ENCODE peak calls at places on chromosome 1, in nine cellular contexts. Q is fibroblast of lung, H is upper lobe of right lung, U is bronchial epithelial cell, Y is progenitor cell of endocrine pancreas, N is cardiac fibroblast, P is AG04450, F is endothelial cell, V is pancreas. A is an unnamed sample.

GRCh38 chr1:229410692-229411433 is 23.0 kb downstream of the ACTA1 start:
- DNase-seq in P (no peak), V (peak), U (peak), Q (peak), Y (no peak), F (no peak), N (peak), H (no peak), A (no peak)

GRCh38 chr1:116737855-116738318 is 16.3 kb upstream of the CD2 start:
- DNase-seq in Q (no peak), U (no peak), Y (no peak), F (no peak), P (no peak), H (no peak), N (no peak), V (no peak), A (no peak)

GRCh38 chr1:193104496-193104905 is 713 bp downstream of the GLRX2 start:
- DNase-seq in Q (peak), N (no peak), H (peak), Y (no peak), F (peak), U (peak), V (peak), P (no peak), A (peak)

GRCh38 chr1:38115682-38116187 is 69.1 kb upstream of the POU3F1 start:
- DNase-seq in H (no peak), N (no peak), U (no peak), Y (no peak), F (no peak), V (no peak), P (no peak), Q (no peak), A (no peak)

GRCh38 chr1:71307451-71307850 is 226.6 kb upstream of the ZRANB2 start:
- DNase-seq in Q (peak), U (peak), H (no peak), F (no peak), V (no peak), P (peak), Y (no peak), N (peak), A (no peak)

GRCh38 chr1:28194326-28195035 is 18.0 kb upstream of the PTAFR start:
- DNase-seq in Q (no peak), V (no peak), P (no peak), Y (no peak), H (no peak), U (no peak), N (no peak), F (no peak), A (no peak)

GRCh38 chr1:184648856-184649201 is 105.8 kb downstream of the EDEM3 start:
- DNase-seq in Q (no peak), F (no peak), V (no peak), Y (no peak), U (no peak), N (no peak), H (no peak), P (no peak), A (peak)

GRCh38 chr1:28260803-28261174 is 1.5 kb downstream of the SESN2 start:
- DNase-seq in Q (no peak), V (no peak), U (no peak), P (no peak), Y (no peak), H (no peak), N (peak), F (no peak), A (no peak)

GRCh38 chr1:89935235-89935634 is 59.7 kb upstream of the ZNF326 start:
- DNase-seq in N (no peak), H (no peak), V (no peak), Y (no peak), U (no peak), P (no peak), F (no peak), Q (no peak), A (no peak)

GRCh38 chr1:94773296-94773809 is 46.8 kb upstream of the SLC44A3 start:
- DNase-seq in F (no peak), H (no peak), Y (no peak), V (no peak), N (peak), Q (no peak), U (peak), P (no peak), A (no peak)

GRCh38 chr1:1402081-1402900 is 3.2 kb upstream of the CCNL2 start:
- DNase-seq in N (peak), U (peak), F (peak), H (no peak), V (peak), P (peak), Y (no peak), Q (peak), A (no peak)

GRCh38 chr1:175493321-175493998 is 249.9 kb downstream of the TNR start:
- DNase-seq in V (no peak), F (no peak), H (no peak), U (no peak), N (no peak), Q (no peak), Y (no peak), P (no peak), A (no peak)

DNA sequence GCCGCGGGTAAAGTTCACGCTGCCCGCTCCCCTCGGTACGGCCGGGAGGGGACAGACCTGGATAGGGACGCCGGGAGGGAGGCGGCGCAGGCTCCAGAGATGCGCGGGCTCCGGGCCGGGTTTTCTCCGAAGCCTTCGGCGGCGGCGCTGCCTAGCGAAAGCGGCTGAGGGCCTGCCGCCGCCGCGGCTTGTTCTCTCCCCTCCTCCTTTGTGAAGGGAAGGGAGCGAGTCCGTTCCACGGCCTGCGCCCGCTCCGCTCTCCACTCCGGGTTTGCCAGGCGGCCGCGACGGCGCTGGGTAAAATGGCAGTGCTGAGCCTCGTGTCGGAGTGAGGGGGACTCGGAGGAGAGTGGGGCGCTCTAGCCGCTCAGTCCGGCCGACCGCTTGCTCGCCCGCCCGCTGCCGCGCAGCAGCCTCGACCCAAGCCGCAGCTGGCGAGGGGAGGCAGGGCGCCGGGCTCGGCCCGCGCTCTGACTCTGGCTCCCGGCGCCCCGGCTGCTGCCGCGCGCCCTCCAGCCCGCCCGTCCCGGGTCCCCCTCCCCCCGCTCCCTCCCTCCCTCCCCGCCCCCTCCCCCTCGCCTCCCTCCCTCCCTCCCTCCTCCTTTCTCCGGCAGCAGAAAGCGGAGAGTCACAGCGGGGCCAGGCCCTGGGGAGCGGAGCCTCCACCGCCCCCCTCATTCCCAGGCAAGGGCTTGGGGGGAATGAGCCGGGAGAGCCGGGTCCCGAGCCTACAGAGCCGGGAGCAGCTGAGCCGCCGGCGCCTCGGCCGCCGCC is at the start of gene ARID1A:
- DNase-seq in Q (peak), V (peak), Y (peak), H (peak), P (peak), F (peak), N (peak), U (peak), A (peak)
- TF ChIP-seq CTCF in Q (no peak), V (no peak), Y (no peak), H (peak), P (peak), F (no peak), N (no peak), U (peak), A (peak)

GRCh38 chr1:230763927-230764591 is 16.9 kb downstream of the CAPN9 start:
- DNase-seq in H (no peak), V (no peak), P (no peak), Q (no peak), F (no peak), Y (no peak), N (no peak), U (no peak), A (no peak)

GRCh38 chr1:230761443-230762167 is 14.4 kb downstream of the CAPN9 start:
- DNase-seq in V (no peak), U (no peak), P (no peak), H (no peak), F (no peak), Y (no peak), Q (no peak), N (no peak), A (no peak)

GRCh38 chr1:230757856-230758704 is 10.9 kb downstream of the CAPN9 start:
- DNase-seq in N (no peak), V (no peak), U (no peak), F (no peak), H (no peak), Y (no peak), Q (no peak), P (no peak), A (no peak)

GRCh38 chr1:230758705-230759354 is 11.6 kb downstream of the CAPN9 start:
- DNase-seq in Q (no peak), U (no peak), F (no peak), Y (no peak), N (no peak), V (no peak), P (no peak), H (no peak), A (no peak)

DNA sequence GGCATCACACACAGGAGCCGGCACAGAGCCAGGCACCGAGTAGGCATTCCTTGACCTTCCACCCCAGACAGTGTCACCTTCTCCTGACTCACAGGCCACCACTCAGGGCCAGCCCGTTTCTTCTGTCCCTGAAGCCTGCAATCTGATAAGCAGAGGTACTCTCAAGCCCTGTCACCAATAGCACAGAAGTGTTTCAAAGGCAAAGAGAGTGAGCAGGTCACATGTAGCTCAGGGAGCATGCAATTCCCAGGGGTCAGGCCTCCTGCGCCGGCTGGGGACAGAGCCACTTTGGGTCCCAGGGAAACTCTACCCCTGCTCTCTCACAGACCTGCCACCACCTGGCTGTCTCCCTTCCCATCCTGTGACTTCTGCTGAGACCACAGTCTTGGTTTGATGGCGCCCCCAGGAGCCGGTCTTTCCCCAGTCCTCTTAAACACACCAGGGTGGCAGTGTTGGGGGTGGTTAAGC is 13.2 kb downstream of the CAPN9 start:
- DNase-seq in V (no peak), Q (no peak), F (no peak), P (no peak), N (no peak), Y (no peak), U (no peak), H (no peak), A (no peak)
- TF ChIP-seq CTCF in V (no peak), Q (no peak), F (no peak), P (no peak), N (no peak), Y (no peak), U (no peak), H (no peak), A (no peak)

DNA sequence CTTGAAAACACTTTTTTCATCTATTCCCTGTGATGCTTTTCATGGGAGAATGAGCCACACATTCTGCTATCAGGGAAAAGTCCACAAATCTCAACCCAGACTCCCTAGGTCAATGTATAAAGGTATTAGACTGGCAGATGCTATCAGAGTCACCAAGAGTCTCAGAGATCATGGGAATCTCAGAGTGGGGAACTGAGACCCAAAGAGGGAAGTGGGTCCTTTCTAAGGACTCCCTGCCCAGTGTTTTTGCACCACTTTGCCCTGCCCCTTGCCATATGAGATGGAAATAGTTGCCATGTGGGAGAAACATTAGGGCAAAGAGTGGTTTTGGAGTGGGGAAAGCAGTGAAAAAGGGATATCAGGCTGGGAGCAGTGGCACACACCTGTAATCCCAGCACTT is 19.1 kb upstream of the AZIN2 start:
- DNase-seq in P (no peak), Q (no peak), F (no peak), U (no peak), Y (no peak), V (no peak), H (no peak), N (no peak), A (no peak)
- TF ChIP-seq CTCF in P (no peak), Q (no peak), F (no peak), U (no peak), Y (no peak), V (no peak), H (no peak), N (no peak), A (no peak)

DNA sequence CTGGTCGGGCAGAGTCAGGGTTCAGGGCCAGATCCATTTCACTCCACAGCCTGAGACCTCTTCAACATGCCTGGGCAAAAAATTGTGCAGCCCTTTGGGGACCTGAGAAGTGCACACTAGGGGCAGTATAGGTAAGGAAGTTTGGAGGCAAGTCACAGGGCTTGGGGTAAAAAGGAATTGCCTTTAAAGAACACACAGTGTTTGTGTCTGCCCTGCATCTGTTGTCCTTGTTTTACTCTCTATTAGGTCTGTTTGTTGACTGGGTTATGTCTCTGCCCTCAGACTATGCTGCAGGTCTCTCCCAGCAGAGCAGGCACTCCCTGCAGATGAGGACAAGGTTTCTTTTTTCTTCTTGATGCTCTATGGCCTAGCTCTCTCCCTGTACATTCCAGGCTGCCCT is 22.0 kb downstream of the LDLRAD2 start:
- DNase-seq in U (peak), N (no peak), Q (no peak), P (no peak), Y (no peak), F (no peak), H (no peak), V (no peak), A (no peak)
- TF ChIP-seq CTCF in U (peak), N (no peak), Q (no peak), P (no peak), Y (no peak), F (no peak), H (no peak), V (no peak), A (no peak)

GRCh38 chr1:9378801-9379200 is 86.1 kb downstream of the SPSB1 start:
- DNase-seq in H (no peak), N (no peak), U (no peak), V (no peak), P (no peak), Q (no peak), Y (no peak), F (no peak), A (no peak)
- TF ChIP-seq CTCF in H (no peak), N (no peak), U (no peak), V (no peak), P (no peak), Q (no peak), Y (no peak), F (no peak), A (no peak)

GRCh38 chr1:36882536-36883285 is 151.6 kb downstream of the GRIK3 start:
- DNase-seq in Y (no peak), F (no peak), H (no peak), Q (no peak), N (no peak), P (no peak), V (no peak), U (no peak), A (peak)
- TF ChIP-seq CTCF in Y (no peak), F (no peak), H (no peak), Q (no peak), N (no peak), P (no peak), V (no peak), U (no peak), A (no peak)